ENCODE peak calls at places on chromosomes 1 and 21, in ten cellular contexts. V, D, S, F, C, Z, H, T, Q and W are unnamed samples. For H3K9me3, the result is how much of the 10 kb centered on the place peaks cover.

GRCh38 chr1:238628130-238628529 is 737.4 kb upstream of the ZP4 start:
- DNase-seq in F (no peak), H (no peak), S (no peak), T (no peak), V (no peak), D (no peak), C (no peak), Z (no peak), Q (no peak), W (no peak)

GRCh38 chr1:28258628-28259251 is 578 bp upstream of the SESN2 start:
- DNase-seq in D (no peak), H (no peak), S (no peak), Q (no peak), T (no peak), F (no peak), V (no peak), Z (no peak), C (no peak), W (no peak)

GRCh38 chr1:189211742-189212141 is 1265.9 kb downstream of the BRINP3 start:
- DNase-seq in S (no peak), V (no peak), C (peak), Z (no peak), T (no peak), D (no peak), H (no peak), Q (peak), F (no peak), W (no peak)

GRCh38 chr1:10694274-10694632 is 102.2 kb downstream of the CASZ1 start:
- DNase-seq in H (no peak), F (no peak), V (peak), T (peak), Q (no peak), S (no peak), Z (no peak), D (no peak), C (no peak), W (no peak)

GRCh38 chr21:33951276-33952178 is 35.9 kb upstream of the ATP5PO start:
- DNase-seq in T (no peak), S (no peak), H (no peak), C (peak), Q (peak), F (no peak), Z (no peak), V (no peak), D (no peak), W (no peak)

GRCh38 chr21:32817206-32817605 is 45.7 kb upstream of the PAXBP1 start:
- DNase-seq in Z (no peak), Q (no peak), D (no peak), H (no peak), S (peak), C (no peak), V (no peak), F (no peak), T (no peak), W (no peak)

GRCh38 chr1:245683377-245683716 is 528.6 kb downstream of the KIF26B start:
- DNase-seq in D (no peak), T (no peak), Z (no peak), S (no peak), Q (no peak), C (no peak), V (no peak), F (no peak), H (peak), W (no peak)

GRCh38 chr1:16191916-16192545 is 20.4 kb downstream of the ARHGEF19 start:
- DNase-seq in Q (no peak), Z (no peak), T (no peak), S (no peak), H (no peak), F (no peak), D (no peak), V (no peak), C (no peak), W (no peak)

GRCh38 chr21:39696620-39697019 is 48.4 kb upstream of the IGSF5 start:
- DNase-seq in F (no peak), V (no peak), C (no peak), H (peak), S (peak), Z (no peak), D (no peak), T (no peak), Q (no peak), W (no peak)

DNA sequence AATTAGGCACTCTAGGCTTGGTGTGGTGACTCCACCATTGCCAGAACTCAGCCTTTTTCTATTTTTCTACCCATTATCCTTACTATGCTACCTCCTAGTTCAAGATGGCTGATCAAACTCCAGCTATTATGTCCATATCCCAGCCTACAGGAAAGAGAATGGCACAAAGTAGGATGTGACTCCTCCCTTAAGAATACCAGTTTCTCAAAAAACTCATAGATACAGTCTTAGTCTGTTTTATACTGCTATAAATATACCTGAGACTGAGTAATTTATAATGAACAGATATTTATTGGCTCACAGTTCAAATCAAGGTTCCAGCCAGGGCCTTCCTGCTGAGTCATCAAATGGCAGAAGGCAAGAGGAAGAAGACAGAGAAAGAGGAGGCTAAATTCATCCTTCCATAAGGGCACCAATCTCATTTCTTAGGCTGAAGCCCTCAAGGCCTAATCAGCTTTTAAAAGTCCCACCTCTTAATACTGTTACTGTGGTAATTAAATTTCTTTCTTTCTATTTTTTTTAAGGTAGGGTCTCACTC is 542.8 kb upstream of the BEND5 start:
- DNase-seq in Q (no peak), H (no peak), V (no peak), C (no peak), S (no peak), Z (no peak), F (no peak), T (no peak), D (no peak), W (no peak)
- H3K9me3 ChIP-seq in Q (under half), H (half or more), V (under half), C (under half), S (under half), Z (under half), F (under half), T (under half), D (under half), W (under half)

DNA sequence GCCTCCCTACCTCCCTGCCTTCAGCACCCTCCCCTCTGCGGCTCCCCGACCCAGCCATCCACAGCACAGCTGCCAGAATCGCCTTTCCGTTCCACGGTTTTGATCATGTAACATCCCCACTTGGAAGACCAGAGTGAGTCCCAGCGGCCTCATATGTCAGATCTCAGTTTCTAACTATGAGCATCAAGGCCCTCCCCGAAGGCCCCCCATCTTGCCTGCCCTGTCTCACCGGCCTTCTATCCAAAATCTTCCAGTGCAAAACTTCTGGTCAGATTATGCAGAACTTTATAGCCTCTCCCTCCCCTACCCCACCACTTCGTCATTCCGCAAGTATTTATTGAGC is 20.3 kb upstream of the LMX1A start:
- DNase-seq in Q (no peak), C (no peak), D (no peak), V (no peak), F (no peak), S (no peak), Z (no peak), H (no peak), T (no peak), W (no peak)
- H3K4me3 ChIP-seq in Q (peak), C (no peak), D (peak), V (no peak), F (peak), S (peak), Z (peak), H (peak), T (no peak), W (no peak)

GRCh38 chr1:202599669-202600431 is 110.4 kb downstream of the SYT2 start:
- DNase-seq in C (peak), D (peak), Z (no peak), F (peak), Q (peak), H (peak), S (peak), T (no peak), V (peak), W (peak)
- H3K27ac ChIP-seq in C (peak), D (peak), Z (peak), F (no peak), Q (no peak), H (no peak), S (peak), T (no peak), V (no peak), W (no peak)

DNA sequence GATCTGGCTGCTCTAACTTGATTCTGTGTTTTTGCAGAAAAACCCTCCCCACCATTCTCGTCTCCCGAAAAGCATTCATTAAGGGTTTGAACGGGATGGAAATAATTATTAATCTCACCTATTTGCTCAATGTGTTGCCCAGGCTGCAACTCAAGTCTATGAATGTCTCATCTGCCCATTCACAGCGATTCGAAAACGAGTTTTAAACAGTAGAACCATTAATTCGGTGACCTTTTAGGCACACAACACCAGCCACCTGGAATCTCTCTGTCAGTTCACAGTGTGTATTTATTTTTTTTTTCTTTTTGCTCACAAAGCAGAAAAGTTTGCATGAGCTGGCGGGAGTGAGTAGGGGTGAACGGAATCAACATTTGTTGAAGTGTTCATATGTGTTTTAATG is 764.7 kb upstream of the TPTE start:
- DNase-seq in Z (no peak), F (no peak), Q (no peak), T (no peak), S (peak), H (no peak), C (no peak), D (no peak), V (no peak), W (no peak)
- H3K9me3 ChIP-seq in Z (under half), F (under half), Q (under half), T (under half), S (under half), H (half or more), C (under half), D (under half), V (under half), W (under half)

DNA sequence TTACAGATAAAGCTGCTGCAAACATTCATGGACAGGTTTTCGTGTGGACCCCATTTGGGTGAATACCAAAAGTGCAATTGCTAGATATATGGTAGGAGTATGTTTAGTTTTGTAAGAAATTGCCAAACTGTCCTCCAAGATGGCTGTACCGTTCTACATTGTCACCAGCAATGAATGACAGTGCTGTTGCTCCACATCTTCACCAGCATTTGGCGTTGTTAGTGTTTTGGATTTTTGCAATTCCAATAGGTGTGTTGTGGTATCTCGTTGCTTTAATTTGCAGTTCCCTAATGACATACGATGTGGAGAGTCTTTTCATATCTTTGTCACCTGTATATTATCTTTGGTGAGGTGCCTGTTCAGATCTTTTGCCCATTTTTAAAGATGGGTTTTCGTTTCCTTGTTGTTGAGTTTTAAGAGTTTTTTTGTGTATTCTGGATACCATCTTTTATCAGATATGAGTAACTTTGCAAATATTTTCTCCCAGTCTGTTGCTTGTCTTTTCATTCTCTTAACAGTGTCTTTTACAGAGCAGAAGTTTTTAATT is 12.1 kb downstream of the CATSPERE start:
- DNase-seq in Q (peak), H (no peak), F (no peak), Z (no peak), C (no peak), S (no peak), V (no peak), D (no peak), T (no peak), W (no peak)
- H3K4me3 ChIP-seq in Q (no peak), H (no peak), F (no peak), Z (no peak), C (no peak), S (no peak), V (no peak), D (no peak), T (no peak), W (no peak)

GRCh38 chr1:6591644-6592043 is 11.0 kb downstream of the KLHL21 start:
- DNase-seq in D (no peak), S (no peak), H (no peak), V (no peak), F (no peak), T (no peak), Z (no peak), C (no peak), Q (no peak), W (no peak)

GRCh38 chr1:6588893-6589481 is 9.2 kb downstream of the ZBTB48 start:
- DNase-seq in H (no peak), C (no peak), S (no peak), D (no peak), V (no peak), F (no peak), Z (no peak), Q (no peak), T (no peak), W (no peak)

GRCh38 chr1:6588128-6588892 is 8.5 kb downstream of the ZBTB48 start:
- DNase-seq in T (no peak), C (no peak), F (no peak), Z (no peak), Q (no peak), H (no peak), D (no peak), S (no peak), V (peak), W (no peak)

GRCh38 chr1:6591222-6591621 is 11.4 kb downstream of the ZBTB48 start:
- DNase-seq in Z (no peak), F (no peak), D (no peak), C (no peak), T (no peak), S (no peak), Q (no peak), H (no peak), V (no peak), W (peak)

GRCh38 chr1:6590046-6590445 is 10.3 kb downstream of the ZBTB48 start:
- DNase-seq in Z (no peak), V (no peak), D (no peak), S (no peak), C (no peak), Q (no peak), F (no peak), T (no peak), H (no peak), W (no peak)
- H3K27ac ChIP-seq in Z (no peak), V (no peak), D (no peak), S (peak), C (no peak), Q (no peak), F (no peak), T (no peak), H (no peak), W (no peak)